ENCODE peak calls at places on chromosome 22, in nine cellular contexts. U is HCT116, Y is thyroid gland, I is prostate gland, M is IMR-90, J is uterus, Z is adrenal gland, G is ovary, F is sigmoid colon. P is an unnamed sample.

GRCh38 chr22:23548501-23549197 is 31.4 kb downstream of the IGLL1 start:
- DNase-seq in Z (no peak), G (no peak), F (peak), M (no peak), U (no peak), I (no peak), J (no peak), Y (no peak), P (no peak)

GRCh38 chr22:25837288-25837900 is 95.4 kb downstream of the MYO18B start:
- DNase-seq in G (no peak), Y (no peak), U (no peak), M (no peak), F (no peak), Z (no peak), I (no peak), J (no peak), P (no peak)

GRCh38 chr22:41411021-41411851 is 29.5 kb downstream of the TEF start:
- DNase-seq in I (peak), F (peak), M (no peak), Y (peak), U (no peak), G (peak), Z (no peak), J (peak), P (no peak)

GRCh38 chr22:23825246-23825905 is 13.4 kb downstream of the DERL3 start:
- DNase-seq in J (no peak), G (peak), Y (no peak), F (peak), U (no peak), Z (no peak), I (no peak), M (no peak), P (no peak)

GRCh38 chr22:46162771-46163170 is 12.4 kb downstream of the PPARA start:
- DNase-seq in Z (no peak), J (no peak), U (no peak), F (no peak), Y (no peak), I (no peak), M (no peak), G (no peak), P (no peak)

GRCh38 chr22:27075028-27075678 is 417.8 kb downstream of the MIAT start:
- DNase-seq in I (no peak), J (no peak), Y (no peak), F (no peak), U (no peak), M (no peak), Z (no peak), G (no peak), P (no peak)

GRCh38 chr22:32338757-32339156 is 18.9 kb upstream of the RFPL3 start:
- DNase-seq in M (no peak), G (no peak), J (no peak), U (no peak), Z (no peak), F (no peak), Y (no peak), I (no peak), P (no peak)

GRCh38 chr22:29623059-29623458 is 19.6 kb downstream of the NF2 start:
- DNase-seq in U (no peak), Y (no peak), G (no peak), J (no peak), F (no peak), M (no peak), Z (no peak), I (no peak), P (no peak)

GRCh38 chr22:23655891-23656475 is 23.9 kb upstream of the DRICH1 start:
- DNase-seq in J (no peak), Y (no peak), I (no peak), F (peak), U (no peak), Z (no peak), G (peak), M (no peak), P (no peak)

GRCh38 chr22:48955351-48956311 is 872.0 kb downstream of the BRD1 start:
- DNase-seq in Z (no peak), M (no peak), U (no peak), J (no peak), Y (no peak), I (peak), G (no peak), F (no peak), P (peak)

GRCh38 chr22:45077286-45077685 is 67.5 kb upstream of the PHF21B start:
- DNase-seq in Z (no peak), J (no peak), I (no peak), U (no peak), F (no peak), Y (no peak), G (no peak), M (no peak), P (no peak)

GRCh38 chr22:32804823-32805585 is 3.5 kb downstream of the TIMP3 start:
- DNase-seq in I (no peak), Z (no peak), J (peak), M (no peak), Y (peak), U (no peak), F (no peak), G (no peak), P (no peak)

GRCh38 chr22:44985906-44986527 is 23.8 kb downstream of the PHF21B start:
- DNase-seq in G (no peak), Z (no peak), U (no peak), M (no peak), Y (no peak), F (no peak), J (no peak), I (no peak), P (no peak)

GRCh38 chr22:39422721-39423120 is 23.1 kb downstream of the TAB1 start:
- DNase-seq in Y (no peak), F (no peak), U (no peak), Z (no peak), G (no peak), I (no peak), J (no peak), M (no peak), P (no peak)

GRCh38 chr22:37638351-37639069 is 959 bp upstream of the SH3BP1 start:
- DNase-seq in J (no peak), Z (no peak), I (no peak), M (no peak), G (no peak), F (no peak), U (no peak), Y (no peak), P (no peak)
- TF ChIP-seq POLR2A in J (no peak), Z (no peak), I (no peak), M (no peak), G (no peak), F (no peak), U (no peak), Y (no peak), P (no peak)

GRCh38 chr22:43408009-43408408 is 3.8 kb upstream of the MPPED1 start:
- DNase-seq in G (no peak), J (no peak), Z (no peak), F (no peak), U (no peak), I (no peak), M (no peak), Y (no peak), P (no peak)

GRCh38 chr22:43406186-43406790 is 5.5 kb upstream of the MPPED1 start:
- DNase-seq in Y (no peak), J (no peak), M (no peak), F (no peak), U (no peak), I (no peak), Z (no peak), G (no peak), P (no peak)

GRCh38 chr22:43409800-43410199 is 2.0 kb upstream of the MPPED1 start:
- DNase-seq in U (no peak), I (no peak), F (no peak), Z (no peak), J (no peak), Y (no peak), G (no peak), M (no peak), P (no peak)

GRCh38 chr22:43409046-43409445 is 2.8 kb upstream of the MPPED1 start:
- DNase-seq in M (no peak), G (no peak), F (no peak), J (no peak), U (no peak), I (no peak), Z (no peak), Y (no peak), P (no peak)

DNA sequence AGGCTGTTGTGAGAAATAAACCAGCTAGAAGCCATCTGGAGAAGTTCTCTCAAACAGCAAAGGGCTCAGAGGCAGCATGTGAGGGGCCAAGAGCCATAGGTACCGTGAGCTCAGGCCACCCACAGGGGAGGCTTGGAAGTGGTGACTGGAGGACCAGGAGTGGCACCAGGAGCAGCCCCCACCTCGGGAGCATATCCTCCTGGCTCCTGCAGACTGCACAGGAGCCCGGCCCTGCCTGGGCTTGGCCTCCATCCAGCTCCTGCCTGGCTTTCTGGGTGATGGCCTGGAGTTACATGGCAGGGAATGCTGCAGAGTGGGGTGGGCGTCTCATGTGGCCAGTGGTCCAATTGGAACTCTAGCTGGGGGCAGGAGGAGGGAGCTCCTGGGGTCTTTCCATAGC is 4.2 kb upstream of the MPPED1 start:
- DNase-seq in I (no peak), F (no peak), J (no peak), G (no peak), Y (no peak), Z (no peak), M (no peak), U (no peak), P (no peak)
- H3K27ac ChIP-seq in I (no peak), F (no peak), J (no peak), G (no peak), Y (no peak), Z (no peak), M (no peak), U (no peak), P (no peak)

DNA sequence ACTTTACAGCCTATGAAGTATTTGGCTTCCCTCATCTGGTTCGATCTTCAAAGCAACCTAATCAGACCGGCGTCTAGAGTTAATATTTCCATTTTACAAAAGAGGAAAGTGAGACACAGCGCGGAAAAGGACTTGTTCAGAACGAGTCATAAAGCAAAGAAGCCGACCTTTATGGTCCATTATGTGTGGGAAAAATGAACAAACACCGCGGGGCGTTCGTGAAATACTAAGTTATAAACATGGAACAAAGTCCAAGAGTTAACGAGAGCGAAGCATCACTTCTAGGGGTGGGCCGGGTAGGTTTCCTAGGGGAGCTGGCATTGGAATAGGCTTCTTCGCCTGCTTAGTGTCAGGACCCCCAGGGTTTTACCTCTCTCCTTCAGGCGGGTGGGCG is 586 bp downstream of the DUSP18 start:
- DNase-seq in F (no peak), J (no peak), I (no peak), M (no peak), Y (no peak), G (no peak), U (peak), Z (no peak), P (no peak)
- TF ChIP-seq POLR2A in F (no peak), J (no peak), I (no peak), M (no peak), Y (no peak), G (no peak), U (no peak), Z (no peak), P (no peak)

GRCh38 chr22:20865331-20865730 is 6.5 kb downstream of the SNAP29 start:
- DNase-seq in Y (no peak), Z (no peak), G (no peak), F (no peak), J (no peak), U (no peak), I (no peak), M (no peak), P (no peak)

GRCh38 chr22:20867179-20868099 is 8.6 kb downstream of the SNAP29 start:
- DNase-seq in I (no peak), M (peak), Y (peak), F (peak), Z (peak), J (peak), G (peak), U (no peak), P (no peak)

GRCh38 chr22:20865869-20866445 is 7.2 kb downstream of the SNAP29 start:
- DNase-seq in I (no peak), J (no peak), U (no peak), Z (no peak), M (no peak), Y (no peak), F (no peak), G (no peak), P (no peak)

GRCh38 chr22:20868225-20868944 is 9.6 kb downstream of the SNAP29 start:
- DNase-seq in M (peak), J (no peak), Y (no peak), F (no peak), G (no peak), Z (no peak), U (no peak), I (no peak), P (no peak)

GRCh38 chr22:20866716-20867115 is 7.9 kb downstream of the SNAP29 start:
- DNase-seq in F (no peak), I (no peak), J (no peak), U (no peak), Z (no peak), G (no peak), Y (no peak), M (peak), P (no peak)
- H3K27ac ChIP-seq in F (peak), I (no peak), J (peak), U (no peak), Z (peak), G (peak), Y (no peak), M (peak), P (peak)

GRCh38 chr22:50215297-50216049 is 14.7 kb downstream of the SELENOO start:
- DNase-seq in I (no peak), Z (no peak), U (no peak), F (peak), Y (no peak), J (peak), G (peak), M (no peak), P (no peak)
- TF ChIP-seq POLR2A in I (no peak), Z (no peak), U (no peak), F (no peak), Y (no peak), J (no peak), G (no peak), M (no peak), P (no peak)

GRCh38 chr22:36065462-36065774 is 36.8 kb upstream of the RBFOX2 start:
- DNase-seq in F (no peak), G (no peak), I (no peak), Z (no peak), M (no peak), J (no peak), Y (no peak), U (no peak), P (no peak)
- H3K27ac ChIP-seq in F (peak), G (peak), I (peak), Z (peak), M (peak), J (peak), Y (peak), U (peak), P (peak)

GRCh38 chr22:21949948-21950347 is 2.7 kb downstream of the PPM1F start:
- DNase-seq in Z (no peak), Y (no peak), M (no peak), I (no peak), G (no peak), U (no peak), J (no peak), F (no peak), P (no peak)
- TF ChIP-seq POLR2A in Z (no peak), Y (no peak), M (no peak), I (no peak), G (no peak), U (no peak), J (no peak), F (no peak), P (no peak)

DNA sequence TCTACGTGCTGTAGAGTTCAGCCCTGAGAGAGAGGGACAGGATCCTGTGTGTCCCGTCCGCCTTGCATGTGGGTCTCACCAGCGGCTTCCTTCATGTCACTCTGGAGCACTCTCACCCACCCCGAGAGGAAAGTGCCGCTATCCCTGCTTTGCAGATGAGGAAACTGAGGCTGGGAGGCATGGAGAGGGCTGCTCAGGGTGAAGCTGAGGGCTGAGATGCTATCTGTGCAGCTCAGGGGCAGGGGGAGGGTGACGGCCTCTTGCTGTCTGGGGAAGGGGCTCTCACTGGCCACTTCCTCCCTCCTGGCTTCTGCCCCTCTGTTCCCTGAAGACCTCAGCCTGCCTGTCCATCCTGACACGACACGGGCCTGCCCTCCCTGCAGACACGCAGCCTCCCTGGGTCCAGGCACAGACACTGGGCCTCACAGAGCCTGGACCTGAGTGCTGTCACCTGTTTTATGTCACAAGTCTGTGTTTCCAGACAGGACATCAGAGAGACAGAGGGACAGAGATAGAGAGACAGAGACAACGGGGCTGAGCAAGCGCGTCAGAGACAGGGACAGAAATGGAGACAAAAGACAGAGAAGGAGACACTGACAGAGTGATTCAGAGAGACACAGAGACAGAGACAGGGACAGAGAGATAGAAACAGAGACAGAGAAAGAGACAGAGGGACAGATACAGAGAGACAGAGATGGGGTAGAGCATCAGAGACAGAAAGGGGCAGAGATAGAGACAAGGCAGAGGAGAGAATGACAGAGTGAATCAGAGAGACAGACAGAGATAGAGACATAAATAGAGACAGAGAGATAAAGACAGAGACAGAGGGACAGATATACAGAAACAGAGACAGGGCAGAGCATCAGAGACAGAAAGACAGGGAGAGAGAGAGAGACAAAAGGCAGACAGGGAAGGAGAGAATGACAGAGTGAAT is 53.1 kb downstream of the MCM5 start:
- DNase-seq in Z (no peak), Y (no peak), G (no peak), J (no peak), I (no peak), U (no peak), M (no peak), F (no peak), P (no peak)
- H3K27ac ChIP-seq in Z (no peak), Y (peak), G (no peak), J (no peak), I (peak), U (no peak), M (no peak), F (no peak), P (no peak)